ENCODE peak calls at places on chromosomes 12 and 14, in ten cellular contexts. Y, B, N, H, S, W, A, L, I and M are unnamed samples.

GRCh38 chr12:107057071-107057834 is 36.1 kb downstream of the CRY1 start:
- DNase-seq in N (no peak), Y (no peak), W (no peak), H (no peak), A (no peak), S (no peak), I (no peak), B (no peak), L (no peak), M (no peak)

GRCh38 chr12:120213758-120214157 is 12.8 kb upstream of the RPLP0 start:
- DNase-seq in L (no peak), Y (no peak), H (no peak), S (no peak), A (no peak), I (no peak), N (no peak), B (no peak), W (no peak), M (no peak)

GRCh38 chr12:7090222-7090998 is 1.8 kb downstream of the C1R start:
- DNase-seq in Y (no peak), A (no peak), B (no peak), N (no peak), L (no peak), I (no peak), S (no peak), W (no peak), H (no peak), M (no peak)

GRCh38 chr14:99265571-99265970 is 6.4 kb downstream of the BCL11B start:
- DNase-seq in Y (no peak), A (no peak), H (no peak), B (no peak), S (no peak), I (no peak), L (no peak), N (no peak), W (no peak), M (no peak)

GRCh38 chr12:6532927-6533652 is 1.2 kb upstream of the GAPDH start:
- DNase-seq in N (peak), W (peak), I (peak), B (no peak), L (no peak), S (no peak), A (peak), H (no peak), Y (peak), M (peak)

GRCh38 chr12:91582799-91583198 is 400.2 kb upstream of the DCN start:
- DNase-seq in N (no peak), A (no peak), S (no peak), Y (no peak), W (no peak), I (no peak), B (no peak), H (no peak), L (no peak), M (no peak)

GRCh38 chr14:91755560-91755959 is 23.7 kb upstream of the CATSPERB start:
- DNase-seq in H (no peak), A (no peak), I (no peak), B (no peak), N (no peak), S (no peak), Y (no peak), L (no peak), W (peak), M (no peak)

GRCh38 chr12:33026791-33027190 is 130.2 kb upstream of the PKP2 start:
- DNase-seq in W (no peak), H (no peak), L (no peak), S (no peak), N (no peak), Y (no peak), A (no peak), I (no peak), B (no peak), M (no peak)

GRCh38 chr14:23056257-23056955 is 914 bp downstream of the CDH24 start:
- DNase-seq in A (no peak), B (no peak), Y (peak), W (peak), H (no peak), N (no peak), S (peak), L (peak), I (no peak), M (peak)

GRCh38 chr14:90513151-90514014 is 116.6 kb downstream of the CALM1 start:
- DNase-seq in N (no peak), A (peak), L (no peak), W (no peak), Y (no peak), I (no peak), H (peak), S (no peak), B (peak), M (no peak)

GRCh38 chr12:50569876-50570275 is 65.1 kb downstream of the DIP2B start:
- DNase-seq in S (no peak), A (no peak), I (no peak), B (no peak), Y (no peak), L (no peak), H (no peak), N (no peak), W (no peak), M (no peak)

GRCh38 chr12:48266826-48267225 is 63.7 kb upstream of the OR10AD1 start:
- DNase-seq in I (no peak), A (no peak), L (no peak), Y (no peak), S (no peak), W (no peak), N (no peak), H (no peak), B (no peak), M (no peak)

GRCh38 chr12:12387521-12387920 is 30.6 kb downstream of the BORCS5 start:
- DNase-seq in A (no peak), S (no peak), I (no peak), Y (no peak), L (no peak), W (peak), B (no peak), H (no peak), N (no peak), M (no peak)

GRCh38 chr14:55764784-55765183 is 184.8 kb downstream of the KTN1 start:
- DNase-seq in A (no peak), W (no peak), I (no peak), N (no peak), B (no peak), Y (no peak), H (no peak), L (no peak), S (no peak), M (no peak)

GRCh38 chr14:105069887-105070759 is 4.9 kb upstream of the GPR132 start:
- DNase-seq in B (no peak), S (no peak), L (peak), H (no peak), Y (no peak), A (no peak), W (no peak), N (peak), I (no peak), M (no peak)

GRCh38 chr12:109720152-109720855 is 6.7 kb downstream of the FAM222A start:
- DNase-seq in Y (no peak), B (no peak), S (no peak), W (no peak), A (peak), N (no peak), H (peak), I (no peak), L (no peak), M (no peak)

GRCh38 chr12:98678236-98678945 is 33.3 kb downstream of the APAF1 start:
- DNase-seq in H (no peak), A (no peak), N (no peak), W (no peak), B (no peak), I (no peak), Y (no peak), L (no peak), S (no peak), M (no peak)

GRCh38 chr14:68144051-68144681 is 324.6 kb downstream of the RAD51B start:
- DNase-seq in W (no peak), A (no peak), I (no peak), L (no peak), B (no peak), H (no peak), S (no peak), Y (no peak), N (no peak), M (no peak)

GRCh38 chr12:118103601-118104382 is at the start of gene VSIG10:
- DNase-seq in W (peak), A (peak), H (peak), N (peak), Y (peak), B (no peak), I (peak), L (no peak), S (no peak), M (peak)

GRCh38 chr12:100608776-100609175 is 35.3 kb downstream of the GAS2L3 start:
- DNase-seq in L (peak), S (no peak), I (peak), N (peak), A (peak), W (no peak), Y (no peak), B (no peak), H (no peak), M (no peak)

GRCh38 chr12:112979281-112979680 is 962 bp downstream of the OAS2 start:
- DNase-seq in L (no peak), N (no peak), A (no peak), W (no peak), I (no peak), Y (no peak), S (peak), H (no peak), B (no peak), M (no peak)

GRCh38 chr12:14841761-14842160 is 1.6 kb downstream of the ART4 start:
- DNase-seq in N (no peak), I (no peak), S (no peak), L (no peak), W (peak), A (no peak), H (no peak), Y (no peak), B (no peak), M (peak)

GRCh38 chr12:6708968-6709394 is 8.4 kb upstream of the PIANP start:
- DNase-seq in H (no peak), L (no peak), W (no peak), N (no peak), A (no peak), I (no peak), B (no peak), Y (no peak), S (no peak), M (no peak)

GRCh38 chr12:127162902-127163301 is 1104.1 kb upstream of the TMEM132C start:
- DNase-seq in L (no peak), A (no peak), I (no peak), N (no peak), B (no peak), Y (no peak), W (peak), S (peak), H (no peak), M (no peak)

GRCh38 chr14:61147898-61148549 is 133.1 kb downstream of the TMEM30B start:
- DNase-seq in H (peak), L (no peak), B (no peak), I (no peak), Y (no peak), S (no peak), N (no peak), W (peak), A (peak), M (peak)